ENCODE peak calls at places on chromosomes 11 and 22, in nine cellular contexts. E, D, Y, L, H, I, N, G and F are unnamed samples.

GRCh38 chr11:112318193-112318592 is 57.5 kb upstream of the PLET1 start:
- DNase-seq in L (no peak), Y (no peak), E (peak; percentile 75), N (no peak), G (no peak), D (no peak), I (no peak), H (no peak), F (no peak)

GRCh38 chr11:16862733-16863132 is 124.3 kb downstream of the C11orf58 start:
- DNase-seq in G (no peak), Y (peak; percentile 8), L (no peak), D (no peak), H (no peak), E (no peak), N (no peak), I (no peak), F (no peak)

GRCh38 chr11:111392552-111392951 is 13.5 kb upstream of the POU2AF1 start:
- DNase-seq in E (no peak), N (no peak), D (no peak), G (no peak), I (no peak), H (no peak), L (no peak), Y (no peak), F (no peak)

GRCh38 chr11:3775761-3776406 is 21.5 kb downstream of the NUP98 start:
- DNase-seq in L (no peak), Y (no peak), N (no peak), H (no peak), G (no peak), D (no peak), E (no peak), I (no peak), F (no peak)

GRCh38 chr22:39530692-39531331 is 1.7 kb downstream of the RPS19BP1 start:
- DNase-seq in G (peak; percentile 53), Y (no peak), N (no peak), D (no peak), H (no peak), I (no peak), L (no peak), E (no peak), F (no peak)

GRCh38 chr11:130070829-130071205 is 1.1 kb downstream of the APLP2 start:
- DNase-seq in Y (no peak), H (no peak), L (no peak), I (peak; percentile 45), D (peak; percentile 36), N (no peak), G (peak; percentile 69), E (no peak), F (no peak)

GRCh38 chr11:75264356-75264755 is 23.8 kb downstream of the TPBGL start:
- DNase-seq in G (peak; percentile 1), I (no peak), E (no peak), H (no peak), D (no peak), L (no peak), N (no peak), Y (no peak), F (no peak)

GRCh38 chr22:21447694-21448402 is 19.3 kb upstream of the TMEM191C start:
- DNase-seq in H (no peak), N (no peak), Y (peak; percentile 14), I (no peak), G (peak; percentile 4), L (no peak), D (peak; percentile 10), E (no peak), F (peak; percentile 38)

GRCh38 chr22:35549338-35549737 is 8.7 kb downstream of the RASD2 start:
- DNase-seq in E (no peak), G (no peak), H (no peak), L (no peak), N (peak; percentile 68), Y (no peak), D (no peak), I (peak; percentile 23), F (no peak)

GRCh38 chr11:108693852-108694251 is 29.0 kb downstream of the DDX10 start:
- DNase-seq in L (no peak), I (no peak), H (no peak), Y (no peak), N (no peak), E (peak; percentile 3), G (no peak), D (no peak), F (no peak)

GRCh38 chr11:117720061-117720511 is 76.9 kb downstream of the DSCAML1 start:
- DNase-seq in I (no peak), N (no peak), D (no peak), E (no peak), Y (no peak), L (no peak), G (peak; percentile 81), H (no peak), F (no peak)

GRCh38 chr11:43924112-43924855 is 18.2 kb upstream of the C11orf96 start:
- DNase-seq in N (no peak), L (no peak), I (no peak), G (no peak), Y (no peak), H (no peak), D (no peak), E (no peak), F (no peak)

GRCh38 chr11:27471588-27472397 is 797 bp downstream of the LGR4 start:
- DNase-seq in N (peak; percentile 38), Y (peak; percentile 15), H (peak; percentile 5), I (peak; percentile 17), E (no peak), G (peak; percentile 73), L (peak; percentile 19), D (peak; percentile 47), F (peak; percentile 52)

GRCh38 chr11:69245041-69245440 is 48.9 kb upstream of the MYEOV start:
- DNase-seq in I (no peak), H (no peak), D (no peak), E (no peak), G (no peak), Y (no peak), L (no peak), N (no peak), F (peak; percentile 30)

GRCh38 chr22:22215659-22216449 is 28.7 kb upstream of the VPREB1 start:
- DNase-seq in I (no peak), D (no peak), Y (no peak), E (no peak), L (no peak), N (no peak), G (no peak), H (no peak), F (no peak)

GRCh38 chr22:44577391-44578114 is 79.5 kb upstream of the RTL6 start:
- DNase-seq in L (no peak), N (no peak), Y (no peak), I (no peak), D (no peak), G (no peak), E (no peak), H (no peak), F (no peak)

GRCh38 chr22:49197986-49198704 is 629.5 kb downstream of the BRD1 start:
- DNase-seq in I (no peak), H (no peak), N (no peak), Y (no peak), E (no peak), G (no peak), D (no peak), L (no peak), F (peak; percentile 31)

GRCh38 chr11:76614471-76615183 is 55.9 kb downstream of the LRRC32 start:
- DNase-seq in I (no peak), H (no peak), D (no peak), E (no peak), Y (no peak), L (no peak), N (peak; percentile 56), G (no peak), F (no peak)

GRCh38 chr11:65851083-65851579 is 6.8 kb downstream of the CFL1 start:
- DNase-seq in E (no peak), L (peak; percentile 24), I (no peak), Y (peak; percentile 61), N (no peak), D (no peak), H (no peak), G (peak; percentile 45), F (no peak)

GRCh38 chr22:20244744-20245576 is 23.2 kb downstream of the RTN4R start:
- DNase-seq in Y (peak; percentile 43), D (no peak), H (no peak), I (no peak), N (no peak), E (no peak), L (peak; percentile 53), G (peak; percentile 56), F (no peak)

GRCh38 chr11:76174330-76174729 is 32.0 kb downstream of the WNT11 start:
- DNase-seq in G (no peak), D (no peak), E (no peak), L (no peak), I (no peak), N (no peak), Y (no peak), H (no peak), F (no peak)

GRCh38 chr22:29102300-29102699 is 29.5 kb downstream of the KREMEN1 start:
- DNase-seq in D (no peak), L (no peak), H (no peak), E (no peak), I (no peak), Y (no peak), G (peak; percentile 42), N (no peak), F (no peak)

GRCh38 chr11:59135648-59136461 is 6.8 kb upstream of the FAM111A start:
- DNase-seq in I (peak; percentile 64), L (peak; percentile 91), E (peak; percentile 54), D (peak; percentile 93), Y (peak; percentile 92), G (peak; percentile 84), H (peak; percentile 84), N (peak; percentile 81), F (peak; percentile 77)

GRCh38 chr11:35982061-35982460 is 38.2 kb downstream of the LDLRAD3 start:
- DNase-seq in H (no peak), Y (no peak), E (no peak), G (no peak), I (no peak), D (no peak), L (no peak), N (no peak), F (no peak)

GRCh38 chr11:67119577-67120391 is 721 bp downstream of the KDM2A start:
- DNase-seq in I (peak; percentile 41), D (peak; percentile 56), H (peak; percentile 8), E (no peak), G (peak; percentile 66), Y (peak; percentile 48), N (no peak), L (peak; percentile 47), F (no peak)